ENCODE peak calls at places on chromosomes 7 and 10, in eight cellular contexts. One of them, this sample, is unnamed.

GRCh38 chr10:118590334-118590733 is 5.1 kb downstream of the PRLHR start:
- DNase-seq in NCI-H1436: peak
- DNase-seq in HT-29: peak
- DNase-seq in EH: peak
- DNase-seq in occipital lobe: no peak
- DNase-seq in cardiac muscle cell: no peak
- DNase-seq in NCI-H510A treated with DMSO at 0.1 percent for 48 hours: peak
- DNase-seq in AG20443: no peak
- DNase-seq in this sample: no peak

GRCh38 chr10:62464308-62464707 is 90.1 kb downstream of the ZNF365 start:
- DNase-seq in NCI-H1436: no peak
- DNase-seq in HT-29: no peak
- DNase-seq in EH: peak
- DNase-seq in occipital lobe: no peak
- DNase-seq in cardiac muscle cell: no peak
- DNase-seq in NCI-H510A treated with DMSO at 0.1 percent for 48 hours: no peak
- DNase-seq in AG20443: peak
- DNase-seq in this sample: peak

GRCh38 chr7:84187813-84188212 is 6.8 kb downstream of the SEMA3A start:
- DNase-seq in NCI-H1436: no peak
- DNase-seq in HT-29: peak
- DNase-seq in EH: peak
- DNase-seq in occipital lobe: no peak
- DNase-seq in cardiac muscle cell: no peak
- DNase-seq in NCI-H510A treated with DMSO at 0.1 percent for 48 hours: no peak
- DNase-seq in AG20443: no peak
- DNase-seq in this sample: no peak

GRCh38 chr10:55628260-55628701 is 732.8 kb downstream of the ZWINT start:
- DNase-seq in NCI-H1436: no peak
- DNase-seq in HT-29: no peak
- DNase-seq in EH: no peak
- DNase-seq in occipital lobe: no peak
- DNase-seq in cardiac muscle cell: peak
- DNase-seq in NCI-H510A treated with DMSO at 0.1 percent for 48 hours: peak
- DNase-seq in AG20443: peak
- DNase-seq in this sample: no peak

GRCh38 chr7:158685727-158686126 is 18.9 kb downstream of the NCAPG2 start:
- DNase-seq in NCI-H1436: no peak
- DNase-seq in HT-29: no peak
- DNase-seq in EH: peak
- DNase-seq in occipital lobe: no peak
- DNase-seq in cardiac muscle cell: no peak
- DNase-seq in NCI-H510A treated with DMSO at 0.1 percent for 48 hours: no peak
- DNase-seq in AG20443: peak
- DNase-seq in this sample: peak

GRCh38 chr10:11359849-11360248 is 251.6 kb downstream of the USP6NL start:
- DNase-seq in NCI-H1436: no peak
- DNase-seq in HT-29: no peak
- DNase-seq in EH: no peak
- DNase-seq in occipital lobe: no peak
- DNase-seq in cardiac muscle cell: no peak
- DNase-seq in NCI-H510A treated with DMSO at 0.1 percent for 48 hours: no peak
- DNase-seq in AG20443: no peak
- DNase-seq in this sample: no peak

GRCh38 chr7:105876964-105877601 is 684 bp upstream of the ATXN7L1 start:
- DNase-seq in NCI-H1436: peak
- DNase-seq in HT-29: peak
- DNase-seq in EH: peak
- DNase-seq in occipital lobe: no peak
- DNase-seq in cardiac muscle cell: peak
- DNase-seq in NCI-H510A treated with DMSO at 0.1 percent for 48 hours: peak
- DNase-seq in AG20443: peak
- DNase-seq in this sample: peak

GRCh38 chr10:75396861-75397570 is 4.5 kb downstream of the ZNF503 start:
- DNase-seq in NCI-H1436: no peak
- DNase-seq in HT-29: no peak
- DNase-seq in EH: peak
- DNase-seq in occipital lobe: no peak
- DNase-seq in cardiac muscle cell: peak
- DNase-seq in NCI-H510A treated with DMSO at 0.1 percent for 48 hours: no peak
- DNase-seq in AG20443: peak
- DNase-seq in this sample: peak

GRCh38 chr7:111750878-111751277 is 188.6 kb upstream of the IMMP2L start:
- DNase-seq in NCI-H1436: no peak
- DNase-seq in HT-29: no peak
- DNase-seq in EH: no peak
- DNase-seq in occipital lobe: no peak
- DNase-seq in cardiac muscle cell: no peak
- DNase-seq in NCI-H510A treated with DMSO at 0.1 percent for 48 hours: no peak
- DNase-seq in AG20443: no peak
- DNase-seq in this sample: no peak

GRCh38 chr10:36280396-36280795 is 638.3 kb upstream of the FZD8 start:
- DNase-seq in NCI-H1436: no peak
- DNase-seq in HT-29: no peak
- DNase-seq in EH: peak
- DNase-seq in occipital lobe: no peak
- DNase-seq in cardiac muscle cell: peak
- DNase-seq in NCI-H510A treated with DMSO at 0.1 percent for 48 hours: no peak
- DNase-seq in AG20443: no peak
- DNase-seq in this sample: no peak

GRCh38 chr10:118904284-118904683 is 125.2 kb upstream of the NANOS1 start:
- DNase-seq in NCI-H1436: no peak
- DNase-seq in HT-29: no peak
- DNase-seq in EH: no peak
- DNase-seq in occipital lobe: no peak
- DNase-seq in cardiac muscle cell: no peak
- DNase-seq in NCI-H510A treated with DMSO at 0.1 percent for 48 hours: no peak
- DNase-seq in AG20443: no peak
- DNase-seq in this sample: no peak

GRCh38 chr7:3879337-3880054 is 578.4 kb downstream of the SDK1 start:
- DNase-seq in NCI-H1436: no peak
- DNase-seq in HT-29: no peak
- DNase-seq in EH: no peak
- DNase-seq in occipital lobe: no peak
- DNase-seq in cardiac muscle cell: no peak
- DNase-seq in NCI-H510A treated with DMSO at 0.1 percent for 48 hours: no peak
- DNase-seq in AG20443: no peak
- DNase-seq in this sample: no peak

GRCh38 chr10:6255548-6256061 is 52.9 kb downstream of the PFKFB3 start:
- DNase-seq in NCI-H1436: no peak
- DNase-seq in HT-29: no peak
- DNase-seq in EH: no peak
- DNase-seq in occipital lobe: no peak
- DNase-seq in cardiac muscle cell: no peak
- DNase-seq in NCI-H510A treated with DMSO at 0.1 percent for 48 hours: no peak
- DNase-seq in AG20443: no peak
- DNase-seq in this sample: no peak

GRCh38 chr7:35716038-35716803 is 21.3 kb upstream of the HERPUD2 start:
- DNase-seq in NCI-H1436: no peak
- DNase-seq in HT-29: no peak
- DNase-seq in EH: peak
- DNase-seq in occipital lobe: peak
- DNase-seq in cardiac muscle cell: peak
- DNase-seq in NCI-H510A treated with DMSO at 0.1 percent for 48 hours: no peak
- DNase-seq in AG20443: peak
- DNase-seq in this sample: peak

GRCh38 chr7:28065308-28065707 is 115.3 kb downstream of the JAZF1 start:
- DNase-seq in NCI-H1436: no peak
- DNase-seq in HT-29: no peak
- DNase-seq in EH: peak
- DNase-seq in occipital lobe: no peak
- DNase-seq in cardiac muscle cell: no peak
- DNase-seq in NCI-H510A treated with DMSO at 0.1 percent for 48 hours: no peak
- DNase-seq in AG20443: peak
- DNase-seq in this sample: no peak

GRCh38 chr7:20331231-20331880 is 656 bp downstream of the ITGB8 start:
- DNase-seq in NCI-H1436: peak
- DNase-seq in HT-29: peak
- DNase-seq in EH: peak
- DNase-seq in occipital lobe: peak
- DNase-seq in cardiac muscle cell: peak
- DNase-seq in NCI-H510A treated with DMSO at 0.1 percent for 48 hours: peak
- DNase-seq in AG20443: peak
- DNase-seq in this sample: peak

GRCh38 chr7:134179321-134179720 is 52.2 kb downstream of the LRGUK start:
- DNase-seq in NCI-H1436: no peak
- DNase-seq in HT-29: no peak
- DNase-seq in EH: no peak
- DNase-seq in occipital lobe: no peak
- DNase-seq in cardiac muscle cell: no peak
- DNase-seq in NCI-H510A treated with DMSO at 0.1 percent for 48 hours: no peak
- DNase-seq in AG20443: no peak
- DNase-seq in this sample: no peak

GRCh38 chr10:190216-190615 is 55.0 kb downstream of the ZMYND11 start:
- DNase-seq in NCI-H1436: no peak
- DNase-seq in HT-29: no peak
- DNase-seq in EH: no peak
- DNase-seq in occipital lobe: no peak
- DNase-seq in cardiac muscle cell: no peak
- DNase-seq in NCI-H510A treated with DMSO at 0.1 percent for 48 hours: no peak
- DNase-seq in AG20443: no peak
- DNase-seq in this sample: no peak

GRCh38 chr7:83849135-83849534 is 200.2 kb upstream of the SEMA3E start:
- DNase-seq in NCI-H1436: no peak
- DNase-seq in HT-29: no peak
- DNase-seq in EH: peak
- DNase-seq in occipital lobe: no peak
- DNase-seq in cardiac muscle cell: no peak
- DNase-seq in NCI-H510A treated with DMSO at 0.1 percent for 48 hours: no peak
- DNase-seq in AG20443: peak
- DNase-seq in this sample: peak